ENCODE peak calls at places on chromosomes 12 and 14, in five cellular contexts. Q is Panc1; F is CD4-positive, CD25-positive, alpha-beta regulatory T cell; K is mesendoderm; I is A549. J is an unnamed sample.

GRCh38 chr14:90960818-90961217 is 99.6 kb downstream of the RPS6KA5 start:
- DNase-seq in Q (no peak), F (no peak), K (no peak), I (no peak), J (no peak)

GRCh38 chr14:71474291-71474690 is 457.9 kb upstream of the RGS6 start:
- DNase-seq in Q (no peak), F (no peak), K (no peak), I (no peak), J (no peak)

GRCh38 chr12:119938049-119938667 is 50.9 kb upstream of the BICDL1 start:
- DNase-seq in Q (peak; percentile 38), F (peak; percentile 56), K (peak; percentile 65), I (peak; percentile 81), J (no peak)

GRCh38 chr12:89947437-89948265 is 239.0 kb upstream of the ATP2B1 start:
- DNase-seq in Q (peak; percentile 38), F (no peak), K (peak; percentile 17), I (peak; percentile 60), J (no peak)

GRCh38 chr14:55604900-55605418 is 25.0 kb downstream of the KTN1 start:
- DNase-seq in Q (no peak), F (no peak), K (no peak), I (no peak), J (no peak)

GRCh38 chr12:108117902-108118301 is 11.2 kb upstream of the WSCD2 start:
- DNase-seq in Q (no peak), F (no peak), K (no peak), I (no peak), J (no peak)

GRCh38 chr12:55729592-55730446 is 1.0 kb upstream of the CD63 start:
- DNase-seq in Q (peak; percentile 67), F (no peak), K (peak; percentile 95), I (peak; percentile 98), J (peak; percentile 97)

GRCh38 chr12:54988402-54989054 is 4.0 kb upstream of the TESPA1 start:
- DNase-seq in Q (no peak), F (no peak), K (no peak), I (no peak), J (peak; percentile 77)

GRCh38 chr12:28857327-28857726 is 291.8 kb upstream of the FAR2 start:
- DNase-seq in Q (no peak), F (no peak), K (no peak), I (no peak), J (no peak)

GRCh38 chr12:22687677-22688076 is 62.7 kb downstream of the ETNK1 start:
- DNase-seq in Q (no peak), F (no peak), K (no peak), I (no peak), J (no peak)

GRCh38 chr12:131415781-131416180 is 295.1 kb upstream of the SFSWAP start:
- DNase-seq in Q (no peak), F (no peak), K (peak; percentile 49), I (peak; percentile 29), J (no peak)

GRCh38 chr12:5254703-5255102 is 177.2 kb upstream of the NTF3 start:
- DNase-seq in Q (no peak), F (no peak), K (no peak), I (no peak), J (no peak)

GRCh38 chr12:80776706-80777105 is 60.0 kb downstream of the MYF5 start:
- DNase-seq in Q (no peak), F (no peak), K (no peak), I (no peak), J (no peak)

GRCh38 chr12:124771462-124772361 is 92.0 kb downstream of the SCARB1 start:
- DNase-seq in Q (no peak), F (peak; percentile 65), K (peak; percentile 73), I (peak; percentile 85), J (peak; percentile 94)

GRCh38 chr14:51024377-51024776 is 70.5 kb downstream of the TRIM9 start:
- DNase-seq in Q (no peak), F (no peak), K (no peak), I (no peak), J (no peak)

GRCh38 chr12:93002278-93003054 is 73.4 kb upstream of the EEA1 start:
- DNase-seq in Q (no peak), F (no peak), K (no peak), I (no peak), J (no peak)

GRCh38 chr12:58425481-58426392 is 484.4 kb downstream of the ATP23 start:
- DNase-seq in Q (peak; percentile 84), F (no peak), K (peak; percentile 83), I (peak; percentile 76), J (peak; percentile 72)

GRCh38 chr12:101628669-101629068 is 33.9 kb downstream of the MYBPC1 start:
- DNase-seq in Q (no peak), F (no peak), K (no peak), I (no peak), J (no peak)

GRCh38 chr12:124388679-124389536 is 94.0 kb downstream of the RFLNA start:
- DNase-seq in Q (no peak), F (peak; percentile 53), K (peak; percentile 92), I (peak; percentile 74), J (peak; percentile 96)

GRCh38 chr14:32354716-32355115 is 25.6 kb downstream of the AKAP6 start:
- DNase-seq in Q (no peak), F (no peak), K (no peak), I (no peak), J (no peak)

GRCh38 chr14:36477266-36477665 is 42.8 kb downstream of the NKX2-1 start:
- DNase-seq in Q (no peak), F (no peak), K (peak; percentile 25), I (no peak), J (no peak)

GRCh38 chr14:50373959-50374358 is 22.7 kb downstream of the CDKL1 start:
- DNase-seq in Q (no peak), F (no peak), K (no peak), I (no peak), J (no peak)

GRCh38 chr12:4858385-4858784 is 51.3 kb upstream of the KCNA1 start:
- DNase-seq in Q (no peak), F (no peak), K (peak; percentile 65), I (no peak), J (no peak)

GRCh38 chr14:24664366-24664765 is 30.4 kb upstream of the GZMB start:
- DNase-seq in Q (no peak), F (no peak), K (no peak), I (no peak), J (no peak)

GRCh38 chr12:84502907-84503787 is 409.5 kb downstream of the SLC6A15 start:
- DNase-seq in Q (peak; percentile 25), F (no peak), K (peak; percentile 79), I (peak; percentile 25), J (no peak)

GRCh38 chr12:81297606-81298005 is 219.7 kb downstream of the ACSS3 start:
- DNase-seq in Q (no peak), F (no peak), K (no peak), I (no peak), J (no peak)

DNA sequence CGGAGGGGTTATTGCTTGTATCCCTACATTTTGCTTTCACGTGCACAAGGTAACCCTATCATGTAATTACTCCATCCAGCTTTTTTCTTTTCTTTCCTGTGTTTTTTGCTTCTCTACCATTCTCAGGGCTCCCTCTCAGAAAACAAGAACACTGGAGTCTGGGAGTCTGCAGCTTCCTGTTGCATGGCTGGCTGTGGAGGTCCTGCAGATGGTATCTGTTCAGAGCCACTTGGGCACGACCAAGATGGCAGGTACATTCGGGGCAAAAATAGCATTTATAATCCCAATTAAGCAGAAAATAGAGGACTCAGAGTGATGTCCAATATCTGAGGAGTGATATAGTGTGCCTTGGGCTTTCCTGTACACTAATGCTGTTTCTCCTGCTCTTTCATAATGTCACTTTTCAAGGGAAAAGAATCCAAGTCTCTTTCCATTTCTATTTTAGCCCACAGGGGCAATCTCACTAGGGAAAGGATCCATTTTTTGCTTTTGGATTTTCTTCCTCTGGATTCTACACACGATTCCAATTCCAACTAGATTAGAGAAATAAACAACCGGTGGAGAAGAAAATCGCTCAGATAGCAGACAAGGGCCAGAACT is 3.2 kb upstream of the NUMB start:
- DNase-seq in Q (no peak), F (no peak), K (no peak), I (no peak), J (no peak)
- H3K4me1 ChIP-seq in Q (peaks cover 4% of the 10 kb centered on the region), F (peaks cover 23% of the 10 kb centered on the region), K (peaks cover 2% of the 10 kb centered on the region), I (peaks cover 71% of the 10 kb centered on the region), J (peaks cover 33% of the 10 kb centered on the region)

GRCh38 chr14:81350344-81351096 is 49.6 kb downstream of the STON2 start:
- DNase-seq in Q (no peak), F (no peak), K (no peak), I (no peak), J (no peak)
- H3K4me1 ChIP-seq in Q (no peaks in the 10 kb centered on the region), F (no peaks in the 10 kb centered on the region), K (no peaks in the 10 kb centered on the region), I (no peaks in the 10 kb centered on the region), J (no peaks in the 10 kb centered on the region)

GRCh38 chr12:13195848-13196301 is 651 bp upstream of the EMP1 start:
- DNase-seq in Q (no peak), F (no peak), K (peak; percentile 24), I (no peak), J (no peak)

GRCh38 chr12:13194462-13195110 is 1.9 kb upstream of the EMP1 start:
- DNase-seq in Q (no peak), F (no peak), K (peak; percentile 37), I (no peak), J (no peak)

GRCh38 chr12:13197526-13198141 is 1.1 kb downstream of the EMP1 start:
- DNase-seq in Q (no peak), F (no peak), K (no peak), I (no peak), J (no peak)

GRCh38 chr12:13195244-13195643 is 1.3 kb upstream of the EMP1 start:
- DNase-seq in Q (no peak), F (no peak), K (no peak), I (no peak), J (no peak)

DNA sequence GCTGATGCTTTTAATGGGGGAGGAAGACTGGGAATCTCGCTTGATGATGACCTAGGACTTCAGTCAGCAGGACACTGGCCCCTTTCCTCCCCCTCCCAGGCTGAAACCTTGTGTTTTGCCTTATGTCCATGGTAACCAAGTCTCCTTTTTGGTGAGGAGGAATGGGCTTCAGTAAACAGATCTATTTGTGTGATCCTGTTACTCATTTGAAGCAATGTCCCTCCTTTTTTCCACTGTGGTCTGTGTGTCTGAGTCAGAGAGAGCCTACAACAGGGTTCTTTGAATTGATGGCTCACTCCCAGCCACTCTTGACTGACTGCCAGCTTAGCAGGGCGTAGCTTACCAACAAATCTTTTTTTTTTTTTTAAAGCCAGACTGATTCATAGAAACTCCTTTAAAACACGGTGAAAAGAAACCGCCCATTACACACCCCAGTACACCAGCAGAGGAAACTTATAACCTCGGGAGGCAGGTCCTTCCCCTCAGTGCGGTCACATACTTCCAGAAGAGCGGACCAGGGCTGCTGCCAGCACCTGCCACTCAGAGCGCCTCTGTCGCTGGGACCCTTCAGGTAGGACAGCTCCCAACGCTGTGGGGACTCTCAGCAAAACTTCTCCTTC is at the start of gene EMP1:
- DNase-seq in Q (peak; percentile 91), F (peak; percentile 36), K (peak; percentile 88), I (peak; percentile 84), J (peak; percentile 96)
- H3K4me1 ChIP-seq in Q (peaks cover 9% of the 10 kb centered on the region), F (peaks cover 12% of the 10 kb centered on the region), K (peaks cover 2% of the 10 kb centered on the region), I (peaks cover 46% of the 10 kb centered on the region), J (peaks cover 8% of the 10 kb centered on the region)

GRCh38 chr12:53233671-53234091 is 1.7 kb upstream of the RARG start:
- DNase-seq in Q (no peak), F (no peak), K (no peak), I (no peak), J (no peak)

GRCh38 chr12:53235742-53236442 is 3.9 kb upstream of the RARG start:
- DNase-seq in Q (no peak), F (no peak), K (peak; percentile 88), I (no peak), J (no peak)

GRCh38 chr12:53236443-53237111 is 4.6 kb upstream of the RARG start:
- DNase-seq in Q (no peak), F (peak; percentile 48), K (no peak), I (no peak), J (no peak)

GRCh38 chr12:53234236-53234635 is 2.2 kb upstream of the RARG start:
- DNase-seq in Q (no peak), F (no peak), K (peak; percentile 81), I (no peak), J (no peak)

GRCh38 chr12:53235164-53235563 is 3.2 kb upstream of the RARG start:
- DNase-seq in Q (no peak), F (no peak), K (no peak), I (no peak), J (no peak)
- H3K4me1 ChIP-seq in Q (peaks cover 30% of the 10 kb centered on the region), F (peaks cover 64% of the 10 kb centered on the region), K (peaks cover 36% of the 10 kb centered on the region), I (peaks cover 36% of the 10 kb centered on the region), J (peaks cover 24% of the 10 kb centered on the region)